ENCODE peak calls at places on chromosome 22, in five cellular contexts. N is body of pancreas, U is choroid plexus epithelial cell, F is A549, Z is sigmoid colon. T is an unnamed sample.

GRCh38 chr22:39439170-39439569 is 17.6 kb upstream of the MGAT3 start:
- DNase-seq in N (no peak), U (peak; percentile 88), F (no peak), Z (no peak), T (peak; percentile 70)

GRCh38 chr22:35519306-35520000 is 21.2 kb upstream of the RASD2 start:
- DNase-seq in N (no peak), U (no peak), F (no peak), Z (no peak), T (no peak)

GRCh38 chr22:39094717-39095389 is 2.2 kb upstream of the APOBEC3H start:
- DNase-seq in N (no peak), U (no peak), F (no peak), Z (no peak), T (no peak)

GRCh38 chr22:34866501-34867171 is 199.3 kb upstream of the ISX start:
- DNase-seq in N (no peak), U (peak; percentile 1), F (no peak), Z (no peak), T (no peak)

GRCh38 chr22:27273386-27273785 is 528.2 kb downstream of the MN1 start:
- DNase-seq in N (no peak), U (no peak), F (no peak), Z (no peak), T (no peak)

GRCh38 chr22:41929158-41929896 is 2.7 kb upstream of the TNFRSF13C start:
- DNase-seq in N (no peak), U (no peak), F (no peak), Z (no peak), T (no peak)

GRCh38 chr22:38176170-38176741 is 5.4 kb downstream of the PLA2G6 start:
- DNase-seq in N (no peak), U (peak; percentile 92), F (no peak), Z (peak; percentile 91), T (peak; percentile 96)

GRCh38 chr22:40519284-40519947 is 117.1 kb downstream of the MRTFA start:
- DNase-seq in N (no peak), U (no peak), F (no peak), Z (no peak), T (no peak)

GRCh38 chr22:26547426-26547825 is 35.2 kb upstream of the TFIP11 start:
- DNase-seq in N (no peak), U (no peak), F (no peak), Z (no peak), T (no peak)

GRCh38 chr22:40238425-40239344 is 61.0 kb downstream of the TNRC6B start:
- DNase-seq in N (no peak), U (peak; percentile 85), F (peak; percentile 49), Z (no peak), T (peak; percentile 90)

GRCh38 chr22:39446239-39446721 is 10.5 kb upstream of the MGAT3 start:
- DNase-seq in N (no peak), U (no peak), F (no peak), Z (no peak), T (no peak)

GRCh38 chr22:19648419-19648929 is 65.8 kb upstream of the SEPTIN5 start:
- DNase-seq in N (no peak), U (peak; percentile 9), F (no peak), Z (no peak), T (peak; percentile 11)

GRCh38 chr22:19232620-19233019 is 54.1 kb upstream of the SLC25A1 start:
- DNase-seq in N (no peak), U (peak; percentile 12), F (no peak), Z (no peak), T (peak; percentile 39)

GRCh38 chr22:48233586-48233985 is 1471.1 kb downstream of the TBC1D22A start:
- DNase-seq in N (no peak), U (no peak), F (no peak), Z (no peak), T (no peak)

GRCh38 chr22:20258584-20259335 is 9.4 kb downstream of the RTN4R start:
- DNase-seq in N (no peak), U (no peak), F (no peak), Z (no peak), T (no peak)

GRCh38 chr22:39244073-39244495 is 698 bp downstream of the PDGFB start:
- DNase-seq in N (peak; percentile 40), U (no peak), F (no peak), Z (no peak), T (no peak)

GRCh38 chr22:35589071-35589735 is 27.9 kb downstream of the MB start:
- DNase-seq in N (no peak), U (peak; percentile 62), F (peak; percentile 87), Z (peak; percentile 80), T (peak; percentile 88)

GRCh38 chr22:28245579-28246224 is 326.6 kb upstream of the PITPNB start:
- DNase-seq in N (no peak), U (no peak), F (no peak), Z (no peak), T (no peak)

GRCh38 chr22:27895600-27895999 is 23.5 kb downstream of the PITPNB start:
- DNase-seq in N (no peak), U (no peak), F (no peak), Z (no peak), T (no peak)

GRCh38 chr22:30038219-30038618 is 42.0 kb upstream of the HORMAD2 start:
- DNase-seq in N (peak; percentile 52), U (peak; percentile 94), F (no peak), Z (no peak), T (peak; percentile 90)

GRCh38 chr22:20174785-20175596 is 24.1 kb upstream of the CCDC188 start:
- DNase-seq in N (no peak), U (peak; percentile 38), F (no peak), Z (no peak), T (peak; percentile 42)

GRCh38 chr22:50547231-50547851 is 1.6 kb downstream of the KLHDC7B start:
- DNase-seq in N (no peak), U (no peak), F (no peak), Z (no peak), T (no peak)

GRCh38 chr22:50550395-50550794 is 4.7 kb downstream of the KLHDC7B start:
- DNase-seq in N (no peak), U (no peak), F (no peak), Z (no peak), T (no peak)

GRCh38 chr22:50546326-50547230 is 879 bp downstream of the KLHDC7B start:
- DNase-seq in N (no peak), U (no peak), F (no peak), Z (no peak), T (no peak)

GRCh38 chr22:50548913-50549790 is 3.5 kb downstream of the KLHDC7B start:
- DNase-seq in N (no peak), U (no peak), F (no peak), Z (no peak), T (no peak)

GRCh38 chr22:50548046-50548912 is 2.6 kb downstream of the KLHDC7B start:
- DNase-seq in N (peak; percentile 39), U (no peak), F (no peak), Z (no peak), T (peak; percentile 17)
- TF ChIP-seq CTCF in N (no peak), U (no peak), F (no peak), Z (no peak), T (no peak)

GRCh38 chr22:44340271-44341239 is 27.8 kb upstream of the SHISAL1 start:
- DNase-seq in N (no peak), U (no peak), F (no peak), Z (no peak), T (no peak)
- H3K4me3 ChIP-seq in N (no peak overlapping the region), U (no peak overlapping the region), F (no peak overlapping the region), Z (no peak overlapping the region), T (no peak overlapping the region)

DNA sequence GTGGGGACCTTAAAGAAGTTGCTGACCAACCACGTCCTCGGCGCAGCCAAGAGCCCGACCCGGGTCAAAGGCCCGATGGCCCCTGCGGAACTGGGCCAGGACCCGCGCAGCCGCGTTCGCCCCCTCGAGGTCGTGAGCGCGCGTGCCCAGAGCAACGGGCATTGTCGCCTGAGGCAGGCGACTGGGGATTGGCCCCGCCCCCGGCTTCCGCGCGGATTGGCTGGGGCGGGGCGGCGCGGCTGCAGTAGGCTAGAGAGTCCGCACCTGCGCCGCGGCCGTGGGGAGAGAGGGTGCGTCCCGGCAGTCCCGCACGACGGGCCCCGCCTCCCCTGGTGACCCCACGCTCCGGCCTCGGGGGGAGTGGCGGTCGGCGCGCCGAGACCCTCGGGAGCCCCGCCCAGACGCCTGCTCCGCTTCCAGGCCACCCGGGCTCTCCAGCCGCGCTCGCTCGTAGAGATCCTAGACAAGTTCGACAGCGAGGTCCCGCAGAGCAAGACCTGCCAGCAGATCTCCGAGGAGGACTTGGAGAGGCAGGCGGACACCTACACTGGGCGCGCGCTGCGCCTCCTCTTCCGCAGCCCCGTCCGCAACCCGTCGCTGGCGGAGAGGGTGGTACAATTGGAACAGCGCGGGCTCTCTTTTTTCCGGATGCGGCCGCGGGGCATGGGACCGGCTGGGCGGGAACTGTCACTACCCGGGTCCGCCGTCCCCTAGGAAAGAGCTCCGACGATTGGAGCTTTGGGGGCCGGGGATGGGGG is 8.3 kb upstream of the PPIL2 start:
- DNase-seq in N (peak; percentile 79), U (no peak), F (peak; percentile 75), Z (no peak), T (peak; percentile 15)
- TF ChIP-seq CTCF in N (no peak), U (no peak), F (no peak), Z (no peak), T (no peak)

GRCh38 chr22:49607821-49608220 is 219.9 kb downstream of the BRD1 start:
- DNase-seq in N (no peak), U (no peak), F (no peak), Z (peak; percentile 44), T (no peak)

GRCh38 chr22:49608228-49608627 is 219.4 kb downstream of the BRD1 start:
- DNase-seq in N (no peak), U (no peak), F (no peak), Z (peak; percentile 40), T (no peak)

GRCh38 chr22:49609207-49609876 is 218.3 kb downstream of the BRD1 start:
- DNase-seq in N (no peak), U (no peak), F (no peak), Z (no peak), T (no peak)

GRCh38 chr22:49606562-49606961 is 221.1 kb downstream of the BRD1 start:
- DNase-seq in N (no peak), U (no peak), F (no peak), Z (no peak), T (no peak)

DNA sequence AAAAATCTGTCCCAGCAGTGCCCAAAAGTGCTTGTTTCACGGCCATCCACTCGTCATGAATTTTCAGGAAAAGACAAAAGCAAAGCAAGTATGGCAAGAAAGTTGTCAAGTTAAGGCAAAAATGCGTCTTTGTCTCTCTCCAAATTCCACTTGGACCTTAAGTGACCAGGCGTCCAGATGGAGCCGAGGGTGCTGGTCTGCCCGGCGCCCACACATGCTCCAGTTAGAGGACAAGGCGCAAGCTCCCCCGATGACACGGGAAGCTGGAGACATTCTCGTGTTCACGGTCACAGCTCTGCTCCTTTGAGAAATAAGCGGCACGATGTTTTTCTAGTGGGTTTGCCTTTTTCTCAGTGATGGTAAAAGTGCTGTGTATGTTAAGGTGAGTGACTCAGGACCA is 219.0 kb downstream of the BRD1 start:
- DNase-seq in N (no peak), U (no peak), F (no peak), Z (no peak), T (no peak)
- H3K4me3 ChIP-seq in N (no peak overlapping the region), U (no peak overlapping the region), F (no peak overlapping the region), Z (no peak overlapping the region), T (no peak overlapping the region)

DNA sequence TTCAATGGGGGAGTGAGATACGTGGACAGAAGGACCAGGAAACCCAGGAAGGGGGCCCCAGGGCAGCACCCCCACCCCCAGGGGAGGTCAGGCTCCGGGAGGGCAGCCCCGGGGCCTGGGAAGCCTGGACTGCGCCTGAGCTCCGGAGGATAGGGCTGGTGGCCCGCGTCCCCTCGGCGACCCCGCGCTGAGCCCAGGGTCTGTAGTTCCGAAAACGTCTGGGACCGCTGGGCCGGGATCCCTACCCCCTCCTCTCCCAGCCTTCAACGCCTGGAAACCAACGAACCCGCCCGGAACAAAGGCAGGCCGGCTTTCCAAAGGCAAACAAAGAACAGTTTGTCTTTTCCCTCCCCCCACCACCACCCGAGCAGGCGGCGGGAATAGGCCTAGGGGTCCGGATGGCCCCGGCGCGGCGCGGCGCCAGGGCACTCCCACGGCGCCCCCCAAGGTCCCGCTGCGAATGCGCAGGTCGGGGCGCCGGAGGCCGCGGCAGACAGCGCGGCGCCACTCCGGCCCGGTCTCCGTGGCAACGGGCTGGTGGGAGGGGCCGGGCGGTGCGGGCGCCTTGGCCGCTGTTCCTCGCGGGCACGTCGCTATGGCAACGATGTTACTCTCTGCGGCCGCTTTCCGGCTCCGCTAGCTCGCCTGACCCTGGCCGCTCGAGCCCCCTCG is 58.5 kb downstream of the IGLL1 start:
- DNase-seq in N (peak; percentile 94), U (peak; percentile 90), F (peak; percentile 70), Z (peak; percentile 95), T (peak; percentile 98)
- TF ChIP-seq CTCF in N (no peak), U (no peak), F (peak; percentile 18), Z (no peak), T (no peak)

T was measured in cardiac fibroblast.